ENCODE peak calls at places on chromosomes 2 and 18, in nine cellular contexts. W is choroid plexus epithelial cell, I is HepG2, F is OCI-LY7, C is NB4, D is left ventricle myocardium inferior, H is adrenal gland, J is fibroblast of lung, E is esophagus squamous epithelium. V is an unnamed sample.

GRCh38 chr2:16747706-16748105 is 82.1 kb upstream of the CYRIA start:
- DNase-seq in F (no peak), W (no peak), E (no peak), J (no peak), C (no peak), I (no peak), D (no peak), H (no peak), V (no peak)

GRCh38 chr18:71450258-71450657 is 1093.9 kb downstream of the CBLN2 start:
- DNase-seq in C (no peak), H (no peak), E (no peak), W (no peak), I (no peak), F (no peak), J (no peak), D (no peak), V (no peak)

GRCh38 chr18:27007880-27008279 is 142.4 kb upstream of the AQP4 start:
- DNase-seq in F (no peak), I (no peak), D (no peak), H (no peak), C (no peak), E (no peak), J (no peak), W (no peak), V (no peak)

GRCh38 chr2:18630101-18630500 is 40.7 kb upstream of the NT5C1B start:
- DNase-seq in I (no peak), D (no peak), H (no peak), F (no peak), J (peak), W (peak), E (no peak), C (no peak), V (peak)

GRCh38 chr2:47422560-47422959 is 19.6 kb downstream of the MSH2 start:
- DNase-seq in D (no peak), H (no peak), J (peak), C (no peak), E (no peak), I (no peak), W (peak), F (no peak), V (peak)

GRCh38 chr2:239331560-239331959 is 69.3 kb downstream of the HDAC4 start:
- DNase-seq in I (no peak), H (no peak), E (no peak), D (no peak), C (no peak), W (no peak), J (no peak), F (no peak), V (no peak)

GRCh38 chr2:152762202-152762601 is 43.8 kb downstream of the ARL6IP6 start:
- DNase-seq in F (no peak), C (no peak), J (peak), W (peak), H (no peak), I (no peak), D (no peak), E (no peak), V (peak)

GRCh38 chr2:44290271-44290670 is 15.0 kb downstream of the SLC3A1 start:
- DNase-seq in F (no peak), I (no peak), W (peak), E (no peak), C (no peak), J (peak), D (no peak), H (no peak), V (peak)

GRCh38 chr2:239979243-239980023 is 45.7 kb downstream of the NDUFA10 start:
- DNase-seq in C (peak), J (peak), F (no peak), H (no peak), W (peak), I (no peak), E (no peak), D (no peak), V (peak)

GRCh38 chr2:121471571-121472464 is 58.9 kb upstream of the RNU4ATAC start:
- DNase-seq in J (peak), F (no peak), E (no peak), D (no peak), W (peak), C (no peak), I (no peak), H (no peak), V (peak)

GRCh38 chr18:52484977-52485376 is 145.0 kb downstream of the DCC start:
- DNase-seq in E (no peak), W (peak), I (no peak), D (no peak), F (no peak), C (peak), H (no peak), J (no peak), V (no peak)

GRCh38 chr18:77164762-77165485 is 32.3 kb upstream of the MBP start:
- DNase-seq in J (no peak), D (no peak), E (no peak), W (no peak), H (no peak), F (no peak), C (no peak), I (no peak), V (no peak)

DNA sequence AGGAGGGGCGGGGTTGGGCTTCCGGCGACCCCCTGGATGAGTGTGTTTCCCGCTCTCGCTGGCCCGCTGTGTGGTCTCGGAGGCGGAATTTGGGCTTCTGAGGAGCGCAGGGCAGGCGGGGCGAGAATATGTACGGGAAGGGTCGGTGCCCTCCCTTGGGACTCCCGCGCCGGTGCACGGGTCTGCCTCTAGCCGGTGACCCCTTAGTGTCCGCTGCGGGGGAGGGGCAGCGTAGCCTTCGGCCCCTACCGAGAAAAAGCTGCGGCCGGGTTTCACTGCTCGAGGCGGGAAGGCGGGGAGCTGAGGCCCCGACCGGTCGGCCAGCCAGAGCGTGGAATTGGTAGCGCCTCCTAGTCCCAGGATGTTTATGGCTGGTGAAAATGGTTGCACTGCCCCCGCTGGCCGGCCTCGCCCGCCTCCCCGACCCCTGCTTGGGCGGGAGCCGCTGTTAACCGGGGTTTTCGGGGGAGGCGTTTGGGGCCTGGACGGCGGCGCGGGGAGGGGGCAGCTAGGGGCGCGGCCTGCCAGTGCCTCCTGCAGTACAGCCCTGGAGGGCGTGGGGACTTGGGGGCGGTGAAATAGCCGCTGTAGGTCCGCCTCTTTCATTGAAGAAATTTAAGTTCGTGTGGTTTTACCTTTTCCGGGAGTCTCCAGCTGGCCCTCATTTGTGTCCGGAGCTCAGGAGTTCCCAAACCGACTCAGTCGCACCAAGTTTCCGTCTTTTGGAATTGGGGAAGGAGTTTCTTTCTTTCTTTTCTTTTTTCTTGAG is at the start of gene UGP2:
- DNase-seq in F (peak), D (peak), J (peak), H (peak), E (peak), I (peak), W (peak), C (peak), V (peak)
- TF ChIP-seq CTCF in F (peak), D (no peak), J (peak), H (peak), E (peak), I (peak), W (peak), C (peak), V (peak)

GRCh38 chr2:95207111-95207961 is at the start of gene ZNF892:
- DNase-seq in I (peak), D (peak), E (peak), C (peak), J (peak), H (peak), F (peak), W (peak), V (peak)
- H3K4me3 ChIP-seq in I (peak), D (peak), E (peak), C (peak), J (peak), H (peak), F (peak), W (peak), V (peak)

DNA sequence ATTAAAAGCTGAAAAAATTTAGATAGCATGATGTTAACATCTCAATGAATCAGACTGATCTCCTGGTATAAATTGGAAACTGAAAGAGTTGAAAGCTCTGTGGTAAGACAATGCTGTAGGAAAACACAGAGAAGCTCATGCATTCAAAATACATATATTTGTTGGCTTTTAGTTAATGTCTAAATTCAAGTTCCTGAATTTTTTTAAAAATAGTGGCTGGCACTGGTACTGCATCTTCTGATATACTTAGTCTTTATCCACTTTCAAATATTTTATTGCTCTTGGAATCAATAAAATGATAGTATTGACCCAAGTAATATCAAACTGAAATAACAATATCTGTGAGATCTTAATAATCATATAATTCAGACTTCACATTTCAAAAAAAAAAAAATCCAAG is 151.4 kb upstream of the FIGN start:
- DNase-seq in C (no peak), F (no peak), W (peak), J (no peak), H (no peak), I (no peak), E (no peak), D (no peak), V (no peak)
- TF ChIP-seq CTCF in C (no peak), F (peak), W (peak), J (peak), H (no peak), I (no peak), E (no peak), D (peak), V (peak)

DNA sequence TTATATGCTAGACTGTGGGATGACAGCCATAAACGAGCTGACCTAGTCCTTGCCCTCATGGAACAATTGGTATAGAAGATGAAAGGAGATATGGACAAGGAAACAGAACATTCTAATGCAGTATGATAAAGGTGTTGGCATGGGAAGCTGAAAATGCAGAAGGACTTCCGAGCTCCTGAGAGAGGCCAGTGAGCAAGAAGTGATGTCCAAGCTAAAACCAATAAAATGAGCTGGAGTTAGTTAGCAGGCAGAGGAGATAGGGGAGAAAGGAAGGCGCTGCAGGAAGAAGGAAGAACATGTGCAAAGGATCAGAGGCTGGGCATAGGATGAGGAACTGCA is 64.5 kb downstream of the BOD1L2 start:
- DNase-seq in D (no peak), E (no peak), I (no peak), H (no peak), C (no peak), J (no peak), F (no peak), W (no peak), V (no peak)
- H3K4me3 ChIP-seq in D (no peak), E (no peak), I (no peak), H (no peak), C (no peak), J (no peak), F (no peak), W (no peak), V (no peak)

DNA sequence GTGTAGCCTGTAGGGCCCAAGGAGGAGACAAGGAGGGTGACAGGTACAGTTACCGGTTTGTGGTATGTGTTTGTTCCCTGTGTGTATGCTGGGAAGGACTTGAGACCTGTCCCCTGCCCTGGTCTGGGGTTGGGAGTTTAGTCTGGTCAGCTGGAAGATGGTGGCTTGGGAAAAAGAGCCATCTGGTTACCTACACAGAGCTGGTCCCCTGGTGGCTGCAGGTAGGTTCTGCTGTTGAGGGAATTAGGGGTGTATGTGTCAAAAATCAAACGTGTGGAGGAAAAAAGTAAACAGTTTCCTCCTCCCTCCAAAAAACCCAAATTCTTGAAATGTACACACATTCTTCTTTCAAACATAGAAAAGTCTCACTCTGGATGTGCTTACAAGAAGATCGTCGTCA is 24.3 kb downstream of the PTMA start:
- DNase-seq in H (no peak), J (no peak), D (no peak), C (no peak), F (no peak), W (no peak), I (no peak), E (no peak), V (no peak)
- TF ChIP-seq CTCF in H (no peak), J (no peak), D (no peak), C (peak), F (peak), W (peak), I (no peak), E (no peak), V (no peak)